ENCODE peak calls at places on chromosomes 5 and 9, in five cellular contexts. P, J, M, D and T are unnamed samples.

GRCh38 chr5:56309262-56309826 is 76.2 kb upstream of the ANKRD55 start:
- DNase-seq in P (no peak), D (no peak), M (no peak), J (no peak), T (no peak)

GRCh38 chr9:101274971-101275670 is 109.7 kb downstream of the BAAT start:
- DNase-seq in P (no peak), D (no peak), M (no peak), J (no peak), T (no peak)

GRCh38 chr5:179553875-179554274 is 3.5 kb downstream of the RUFY1 start:
- DNase-seq in J (no peak), D (peak), M (peak), P (no peak), T (no peak)

GRCh38 chr5:179913461-179913860 is 5.8 kb upstream of the TBC1D9B start:
- DNase-seq in P (no peak), D (no peak), J (no peak), M (no peak), T (no peak)

GRCh38 chr9:133334161-133334560 is 1.8 kb downstream of the SURF6 start:
- DNase-seq in J (peak), P (no peak), M (peak), D (no peak), T (no peak)

GRCh38 chr5:133850811-133851210 is 117.6 kb downstream of the C5orf15 start:
- DNase-seq in D (no peak), M (no peak), P (no peak), J (no peak), T (no peak)

GRCh38 chr5:36138900-36139683 is 12.6 kb downstream of the LMBRD2 start:
- DNase-seq in P (peak), M (no peak), D (peak), J (peak), T (no peak)

GRCh38 chr9:34984049-34984448 is 5.5 kb upstream of the DNAJB5 start:
- DNase-seq in J (no peak), M (no peak), P (no peak), D (no peak), T (no peak)

GRCh38 chr9:69324549-69325401 is at the start of gene ENTREP1:
- DNase-seq in M (peak), P (peak), D (no peak), J (peak), T (peak)
- TF ChIP-seq POLR2A in M (peak), P (no peak), D (no peak), J (no peak), T (peak)

GRCh38 chr9:137429974-137430722 is 7.0 kb downstream of the NOXA1 start:
- DNase-seq in M (no peak), P (peak), J (peak), D (no peak), T (peak)

GRCh38 chr9:137430723-137431415 is 7.7 kb downstream of the NOXA1 start:
- DNase-seq in M (no peak), J (peak), D (no peak), P (peak), T (peak)

GRCh38 chr9:137432687-137433348 is 8.3 kb downstream of the ENTPD8 start:
- DNase-seq in D (no peak), P (peak), J (peak), M (no peak), T (no peak)

GRCh38 chr9:137429546-137429890 is 6.3 kb downstream of the NOXA1 start:
- DNase-seq in M (no peak), J (no peak), P (peak), D (no peak), T (no peak)

GRCh38 chr9:137431416-137431931 is 8.3 kb downstream of the NOXA1 start:
- DNase-seq in D (no peak), J (peak), P (peak), M (no peak), T (no peak)
- H3K4me3 ChIP-seq in D (no peak), J (no peak), P (no peak), M (no peak), T (no peak)

GRCh38 chr9:13532407-13532806 is 252.9 kb upstream of the MPDZ start:
- DNase-seq in M (no peak), D (no peak), P (no peak), J (no peak), T (no peak)
- TF ChIP-seq POLR2A in M (no peak), D (no peak), P (no peak), J (no peak), T (no peak)

GRCh38 chr9:14306672-14307646 is 7.0 kb downstream of the NFIB start:
- DNase-seq in P (no peak), D (no peak), M (peak), J (no peak), T (no peak)
- H3K4me3 ChIP-seq in P (no peak), D (no peak), M (peak), J (no peak), T (no peak)

GRCh38 chr9:96856363-96857286 is 2.3 kb upstream of the ZNF782 start:
- DNase-seq in M (peak), D (peak), J (peak), P (peak), T (peak)

GRCh38 chr9:96853711-96854072 is 622 bp downstream of the ZNF782 start:
- DNase-seq in J (no peak), M (no peak), P (no peak), D (no peak), T (no peak)

GRCh38 chr9:96852676-96853075 is 1.6 kb downstream of the ZNF782 start:
- DNase-seq in P (no peak), M (no peak), D (no peak), J (no peak), T (no peak)

GRCh38 chr9:96854877-96855273 is 561 bp upstream of the ZNF782 start:
- DNase-seq in J (no peak), D (no peak), P (no peak), M (no peak), T (no peak)

GRCh38 chr9:96854073-96854876 is at the start of gene ZNF782:
- DNase-seq in D (peak), P (peak), J (peak), M (peak), T (peak)
- TF ChIP-seq POLR2A in D (peak), P (peak), J (no peak), M (peak), T (peak)

DNA sequence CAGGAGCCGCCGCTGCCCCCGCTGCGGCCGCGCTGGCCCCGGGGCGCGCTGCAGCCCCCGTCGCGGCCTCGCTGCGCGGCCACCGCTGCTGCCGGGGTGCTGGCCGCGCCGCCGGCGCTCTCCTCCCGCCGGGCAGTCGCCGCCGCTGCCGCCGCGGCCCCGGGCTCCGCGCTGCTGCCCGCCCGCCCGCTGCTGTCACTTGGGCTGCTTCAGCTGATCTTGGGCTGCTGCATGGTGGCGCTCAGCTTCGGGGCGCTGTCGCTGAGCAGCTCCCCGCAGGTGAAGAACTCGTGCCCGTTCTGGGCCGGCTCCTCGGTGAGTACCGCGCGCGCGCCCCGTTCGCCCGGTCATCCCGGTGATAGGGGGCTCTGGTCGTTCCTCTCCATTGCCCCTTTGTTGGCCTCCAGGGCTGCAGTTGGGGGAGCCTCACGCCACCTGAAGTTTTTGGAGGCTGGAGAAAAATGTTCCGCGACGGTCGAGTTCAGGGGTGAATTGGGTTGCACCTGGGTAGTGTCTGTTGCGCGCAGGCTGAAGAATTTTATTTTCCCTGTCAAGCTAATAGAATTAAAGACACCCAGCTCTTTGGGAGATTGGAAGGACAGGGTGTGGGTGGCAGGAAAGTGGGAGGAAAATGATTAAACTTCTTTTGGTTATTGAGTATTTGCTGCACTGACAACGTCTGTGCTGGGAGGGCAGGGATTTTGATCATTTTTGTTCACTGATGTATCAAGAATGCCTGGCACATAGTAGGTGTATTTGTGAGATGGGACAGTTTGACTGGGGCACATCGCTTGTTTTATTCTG is 596 bp downstream of the ENTREP1 start:
- DNase-seq in D (no peak), M (peak), J (peak), P (peak), T (peak)
- H3K4me3 ChIP-seq in D (peak), M (peak), J (peak), P (peak), T (peak)

GRCh38 chr9:16119261-16119660 is 566.4 kb downstream of the CCDC171 start:
- DNase-seq in J (no peak), M (no peak), P (no peak), D (no peak), T (no peak)

GRCh38 chr9:16121593-16121992 is 568.8 kb downstream of the CCDC171 start:
- DNase-seq in P (no peak), M (no peak), J (no peak), D (no peak), T (no peak)

GRCh38 chr9:16121168-16121567 is 568.3 kb downstream of the CCDC171 start:
- DNase-seq in P (no peak), M (no peak), D (no peak), J (no peak), T (no peak)

GRCh38 chr9:16119861-16120641 is 567.2 kb downstream of the CCDC171 start:
- DNase-seq in J (no peak), P (no peak), M (no peak), D (no peak), T (no peak)

DNA sequence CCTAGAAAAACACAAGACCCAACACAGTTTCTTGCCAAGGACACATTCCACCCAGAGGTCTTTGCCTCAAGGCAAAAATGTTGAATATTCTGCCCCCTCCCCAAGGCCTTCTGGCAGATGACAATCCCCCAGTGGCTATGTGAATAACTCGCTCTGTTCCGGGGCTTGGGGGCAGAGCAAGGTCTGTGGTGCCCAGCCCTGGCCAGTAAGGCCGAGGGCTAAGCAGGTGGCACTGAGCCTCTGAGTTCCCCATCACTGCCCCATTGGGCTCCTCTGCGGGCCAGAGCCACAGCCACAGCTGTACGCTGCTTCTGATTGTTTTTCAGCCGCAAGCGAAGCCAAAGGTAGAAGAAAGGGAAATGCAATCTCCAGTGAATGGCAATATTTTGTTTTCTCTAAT is 567.9 kb downstream of the CCDC171 start:
- DNase-seq in P (no peak), M (no peak), J (no peak), D (no peak), T (no peak)
- TF ChIP-seq POLR2A in P (no peak), M (no peak), J (no peak), D (no peak), T (no peak)

GRCh38 chr9:5608298-5609254 is 20.3 kb upstream of the RIC1 start:
- DNase-seq in M (peak), D (peak), P (no peak), J (no peak), T (no peak)
- H3K4me3 ChIP-seq in M (peak), D (peak), P (peak), J (peak), T (peak)

DNA sequence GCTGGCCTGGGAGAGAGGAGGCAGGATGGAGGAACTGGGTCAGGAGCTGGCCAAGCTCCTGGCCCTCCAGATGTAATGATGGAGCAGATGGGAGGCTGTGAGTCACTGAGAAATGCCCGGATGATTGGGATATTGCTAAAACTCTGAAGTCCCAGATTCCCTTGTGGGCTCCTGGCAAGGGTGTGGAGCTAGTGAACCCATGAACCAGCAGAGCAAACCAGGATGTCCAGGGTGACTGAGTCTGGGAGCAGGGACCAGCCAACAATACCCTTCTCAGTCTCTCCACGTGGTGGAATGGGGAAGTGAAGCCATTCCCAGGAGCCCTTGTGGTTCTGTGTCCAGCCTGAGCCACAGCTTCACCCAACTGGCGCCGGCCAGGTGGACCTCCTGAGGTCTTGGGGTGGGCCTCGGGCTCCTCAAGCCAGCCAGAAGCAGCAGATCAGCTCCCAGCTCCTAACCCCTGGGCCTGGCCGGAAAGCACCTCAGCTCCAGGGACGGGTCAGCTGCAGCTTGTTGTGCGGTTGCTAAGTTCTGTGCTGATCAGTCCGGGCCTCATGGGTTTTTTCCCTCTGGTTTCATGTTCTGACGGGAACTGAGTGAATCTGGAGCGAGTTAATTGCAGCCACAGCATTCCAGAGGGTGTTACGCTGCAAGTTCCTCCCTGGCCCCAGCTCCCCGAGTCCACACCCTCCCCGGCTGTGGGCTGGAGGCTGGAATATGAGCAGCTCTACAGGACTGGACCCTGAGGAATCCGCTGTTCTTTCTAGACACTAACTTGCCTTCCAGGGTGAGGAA is 37.6 kb downstream of the DUSP1 start:
- DNase-seq in M (peak), D (peak), J (no peak), P (no peak), T (peak)
- TF ChIP-seq POLR2A in M (peak), D (no peak), J (no peak), P (no peak), T (no peak)

DNA sequence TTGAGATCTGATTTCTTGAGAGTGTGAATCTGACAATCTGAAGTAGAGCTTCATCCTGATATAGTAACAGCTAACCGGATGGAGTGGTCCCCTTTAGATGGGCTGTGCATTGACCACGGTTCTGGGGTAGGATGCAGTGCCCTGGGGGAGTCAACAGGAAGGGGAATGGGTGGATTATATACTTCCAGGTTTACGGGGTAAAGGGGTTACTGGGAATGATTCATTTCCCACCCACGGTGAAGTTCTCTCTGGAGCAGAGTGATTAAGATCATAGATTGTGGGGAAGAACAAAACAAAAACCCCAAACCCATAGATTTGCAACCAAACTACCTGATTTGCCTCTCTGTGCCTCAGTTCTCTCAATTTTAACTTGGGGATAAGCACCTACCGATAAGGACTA is 1.5 kb upstream of the B4GALT7 start:
- DNase-seq in D (no peak), J (no peak), M (no peak), P (no peak), T (no peak)
- H3K4me3 ChIP-seq in D (no peak), J (no peak), M (no peak), P (no peak), T (no peak)